ENCODE peak calls at places on chromosome 13, in four cellular contexts. T is foreskin keratinocyte, A is NCI-H1105, B is A549. F is an unnamed sample.

GRCh38 chr13:85521586-85521985 is 277.6 kb downstream of the SLITRK6 start:
- DNase-seq in T (no peak), A (peak; percentile 74), B (no peak), F (no peak)

GRCh38 chr13:79085021-79085420 is 321.0 kb downstream of the RBM26 start:
- DNase-seq in T (no peak), A (no peak), B (no peak), F (no peak)

GRCh38 chr13:87322386-87322785 is 348.8 kb upstream of the SLITRK5 start:
- DNase-seq in T (no peak), A (no peak), B (no peak), F (no peak)

GRCh38 chr13:45367995-45368394 is 27.0 kb upstream of the TPT1 start:
- DNase-seq in T (no peak), A (no peak), B (no peak), F (no peak)

GRCh38 chr13:20526664-20527063 is 1.0 kb upstream of the CRYL1 start:
- DNase-seq in T (no peak), A (no peak), B (no peak), F (no peak)

GRCh38 chr13:74409551-74409950 is 275.3 kb upstream of the KLF12 start:
- DNase-seq in T (no peak), A (no peak), B (no peak), F (no peak)

GRCh38 chr13:26221399-26221720 is 754 bp downstream of the RNF6 start:
- DNase-seq in T (no peak), A (no peak), B (peak; percentile 14), F (no peak)

GRCh38 chr13:32594339-32594738 is 8.1 kb downstream of the PDS5B start:
- DNase-seq in T (no peak), A (no peak), B (no peak), F (no peak)

GRCh38 chr13:30841161-30841560 is 64.9 kb upstream of the MEDAG start:
- DNase-seq in T (no peak), A (no peak), B (no peak), F (no peak)

GRCh38 chr13:66348745-66349720 is 881.1 kb downstream of the PCDH9 start:
- DNase-seq in T (no peak), A (no peak), B (no peak), F (no peak)

GRCh38 chr13:108987488-108987887 is 358.1 kb downstream of the MYO16 start:
- DNase-seq in T (peak; percentile 59), A (no peak), B (no peak), F (no peak)

GRCh38 chr13:87003265-87003664 is 667.9 kb upstream of the SLITRK5 start:
- DNase-seq in T (no peak), A (no peak), B (no peak), F (no peak)

GRCh38 chr13:98267080-98267912 is 90.2 kb upstream of the RNF113B start:
- DNase-seq in T (no peak), A (no peak), B (no peak), F (no peak)

GRCh38 chr13:71249031-71249430 is 618.0 kb downstream of the DACH1 start:
- DNase-seq in T (no peak), A (no peak), B (no peak), F (no peak)

GRCh38 chr13:46168341-46168740 is 13.6 kb downstream of the LCP1 start:
- DNase-seq in T (peak; percentile 65), A (no peak), B (no peak), F (no peak)

GRCh38 chr13:59463023-59463422 is 700.7 kb downstream of the DIAPH3 start:
- DNase-seq in T (no peak), A (no peak), B (no peak), F (no peak)

GRCh38 chr13:75869981-75870380 is 233.9 kb downstream of the LMO7 start:
- DNase-seq in T (no peak), A (no peak), B (no peak), F (no peak)

GRCh38 chr13:110600261-110600819 is 15.0 kb upstream of the NAXD start:
- DNase-seq in T (no peak), A (no peak), B (no peak), F (peak; percentile 82)

GRCh38 chr13:90954605-90955004 is 392.9 kb upstream of the MIR17HG start:
- DNase-seq in T (no peak), A (no peak), B (no peak), F (no peak)

F was measured in HAP-1.